ENCODE peak calls at places on chromosomes 11 and 22, in six cellular contexts. C is bronchial epithelial cell, V is ovary, W is cardiac fibroblast, J is A549, S is dorsolateral prefrontal cortex. B is an unnamed sample.

GRCh38 chr22:49575703-49576081 is 252.0 kb downstream of the BRD1 start:
- DNase-seq in C (no peak), V (no peak), W (no peak), J (no peak), S (peak), B (no peak)

GRCh38 chr11:75328426-75329277 is 22.8 kb downstream of the ARRB1 start:
- DNase-seq in C (peak), V (peak), W (peak), J (peak), S (peak), B (no peak)

GRCh38 chr11:122981388-122982264 is at the start of gene BSX:
- DNase-seq in C (peak), V (no peak), W (peak), J (no peak), S (no peak), B (no peak)

GRCh38 chr11:16402654-16403447 is 46.5 kb upstream of the SOX6 start:
- DNase-seq in C (no peak), V (no peak), W (no peak), J (no peak), S (peak), B (no peak)

GRCh38 chr11:45872513-45873356 is 12.7 kb upstream of the MAPK8IP1 start:
- DNase-seq in C (peak), V (no peak), W (peak), J (peak), S (peak), B (no peak)

GRCh38 chr11:47204633-47204989 is 10.2 kb upstream of the DDB2 start:
- DNase-seq in C (peak), V (no peak), W (peak), J (peak), S (peak), B (no peak)

GRCh38 chr11:125517116-125517804 is 21.2 kb upstream of the FEZ1 start:
- DNase-seq in C (no peak), V (peak), W (peak), J (no peak), S (peak), B (no peak)

GRCh38 chr11:19245351-19245750 is 4.6 kb upstream of the E2F8 start:
- DNase-seq in C (no peak), V (no peak), W (no peak), J (no peak), S (no peak), B (no peak)

GRCh38 chr11:76672431-76673163 is 2.0 kb upstream of the LRRC32 start:
- DNase-seq in C (no peak), V (no peak), W (no peak), J (no peak), S (no peak), B (peak)

GRCh38 chr11:111253131-111253530 is 7.6 kb downstream of the POU2AF2 start:
- DNase-seq in C (no peak), V (no peak), W (no peak), J (no peak), S (no peak), B (no peak)

GRCh38 chr11:81000334-81001100 is 1559.7 kb upstream of the TENM4 start:
- DNase-seq in C (peak), V (no peak), W (no peak), J (no peak), S (no peak), B (no peak)

GRCh38 chr22:49883294-49883640 is 29.6 kb downstream of the ZBED4 start:
- DNase-seq in C (no peak), V (no peak), W (peak), J (no peak), S (no peak), B (no peak)

GRCh38 chr11:130653838-130654601 is 205.6 kb downstream of the ADAMTS15 start:
- DNase-seq in C (no peak), V (peak), W (peak), J (no peak), S (no peak), B (no peak)

GRCh38 chr11:128964463-128964930 is 21.8 kb upstream of the TP53AIP1 start:
- DNase-seq in C (no peak), V (no peak), W (no peak), J (no peak), S (no peak), B (no peak)

GRCh38 chr11:117183724-117184349 is 5.3 kb downstream of the SIDT2 start:
- DNase-seq in C (no peak), V (no peak), W (no peak), J (no peak), S (peak), B (no peak)

GRCh38 chr11:16963316-16963876 is 50.8 kb downstream of the PLEKHA7 start:
- DNase-seq in C (no peak), V (no peak), W (no peak), J (no peak), S (no peak), B (no peak)

GRCh38 chr11:106990322-106990721 is 28.0 kb downstream of the GUCY1A2 start:
- DNase-seq in C (no peak), V (no peak), W (no peak), J (no peak), S (peak), B (no peak)

GRCh38 chr11:128417607-128418324 is 169.6 kb downstream of the ETS1 start:
- DNase-seq in C (peak), V (no peak), W (peak), J (no peak), S (no peak), B (no peak)

GRCh38 chr11:64759131-64759721 is 548 bp downstream of the PYGM start:
- DNase-seq in C (no peak), V (peak), W (no peak), J (no peak), S (no peak), B (no peak)

GRCh38 chr22:25061605-25062377 is 109.3 kb downstream of the KIAA1671 start:
- DNase-seq in C (peak), V (no peak), W (no peak), J (no peak), S (no peak), B (no peak)

GRCh38 chr11:9109858-9110731 is 18.7 kb upstream of the SCUBE2 start:
- DNase-seq in C (peak), V (no peak), W (no peak), J (no peak), S (no peak), B (no peak)

GRCh38 chr11:33635161-33635560 is 65.5 kb downstream of the C11orf91 start:
- DNase-seq in C (peak), V (no peak), W (peak), J (no peak), S (peak), B (no peak)

GRCh38 chr11:93653566-93653965 is 7.9 kb upstream of the CEP295 start:
- DNase-seq in C (no peak), V (no peak), W (no peak), J (no peak), S (no peak), B (no peak)

GRCh38 chr11:35085766-35086165 is 53.2 kb upstream of the CD44 start:
- DNase-seq in C (no peak), V (no peak), W (peak), J (no peak), S (no peak), B (no peak)

GRCh38 chr22:49268924-49269323 is 558.7 kb downstream of the BRD1 start:
- DNase-seq in C (no peak), V (no peak), W (no peak), J (no peak), S (no peak), B (no peak)

GRCh38 chr22:40665312-40665711 is 14.0 kb upstream of the MCHR1 start:
- DNase-seq in C (no peak), V (peak), W (no peak), J (no peak), S (peak), B (no peak)

GRCh38 chr11:107526197-107526596 is 39.3 kb downstream of the ALKBH8 start:
- DNase-seq in C (no peak), V (no peak), W (no peak), J (no peak), S (no peak), B (no peak)

GRCh38 chr22:38718414-38718813 is 12.7 kb downstream of the GTPBP1 start:
- DNase-seq in C (peak), V (peak), W (peak), J (peak), S (peak), B (no peak)

GRCh38 chr11:112270551-112271180 is 10.0 kb upstream of the PLET1 start:
- DNase-seq in C (no peak), V (no peak), W (no peak), J (no peak), S (no peak), B (no peak)

GRCh38 chr11:134282121-134283045 is 6.2 kb downstream of the GLB1L3 start:
- DNase-seq in C (peak), V (no peak), W (no peak), J (no peak), S (no peak), B (no peak)

GRCh38 chr11:44377914-44378321 is 68.0 kb upstream of the ALX4 start:
- DNase-seq in C (no peak), V (no peak), W (no peak), J (no peak), S (no peak), B (no peak)

GRCh38 chr22:45082795-45083194 is 73.0 kb upstream of the PHF21B start:
- DNase-seq in C (no peak), V (no peak), W (peak), J (no peak), S (no peak), B (no peak)

DNA sequence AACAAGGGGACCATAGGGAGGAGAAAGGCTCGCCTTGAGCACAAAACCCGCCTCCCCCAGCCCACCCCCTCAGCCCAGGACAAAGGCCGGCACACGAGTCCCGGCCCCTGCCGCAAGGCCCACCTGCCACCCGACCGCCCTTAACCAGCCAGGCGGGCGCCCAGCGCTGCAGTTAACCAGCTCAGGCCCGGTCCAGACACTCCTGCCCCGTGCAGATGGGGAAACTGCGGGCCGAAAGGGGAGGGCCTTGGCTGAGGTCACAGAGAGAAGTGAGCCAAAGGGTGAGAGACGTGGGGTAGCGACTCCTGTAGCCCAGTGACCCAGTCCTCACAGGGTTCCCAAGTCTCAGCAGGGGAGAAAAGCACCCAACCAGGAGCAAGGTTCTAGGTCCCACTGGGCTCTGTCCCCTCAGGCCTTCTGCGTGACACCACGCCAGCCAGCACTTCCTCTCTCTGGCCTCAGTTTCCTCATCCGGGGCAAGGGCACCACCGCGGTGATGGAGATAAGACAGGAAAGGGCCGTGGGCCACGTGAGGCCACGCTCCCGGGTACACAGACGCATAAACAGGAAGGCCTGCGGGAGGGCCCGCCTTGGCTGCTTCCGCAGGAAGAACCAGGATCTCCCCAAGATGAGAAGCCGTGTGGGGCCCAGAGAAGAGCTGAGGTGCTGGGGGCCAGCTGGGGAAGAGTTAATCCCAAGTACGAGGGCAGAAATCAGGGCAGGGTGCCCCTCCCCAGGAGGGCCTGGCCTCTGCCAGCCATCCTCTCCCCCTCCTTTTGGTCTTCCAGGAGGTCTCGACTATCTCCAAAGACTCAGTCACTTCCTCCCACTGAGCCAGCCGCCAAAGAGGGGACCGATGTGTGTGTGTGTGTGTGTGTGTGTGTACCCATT is 1.8 kb downstream of the MFNG start:
- DNase-seq in C (no peak), V (no peak), W (no peak), J (no peak), S (peak), B (peak)
- H3K4me3 ChIP-seq in C (no peak), V (no peak), W (no peak), J (no peak), S (no peak), B (peak)

DNA sequence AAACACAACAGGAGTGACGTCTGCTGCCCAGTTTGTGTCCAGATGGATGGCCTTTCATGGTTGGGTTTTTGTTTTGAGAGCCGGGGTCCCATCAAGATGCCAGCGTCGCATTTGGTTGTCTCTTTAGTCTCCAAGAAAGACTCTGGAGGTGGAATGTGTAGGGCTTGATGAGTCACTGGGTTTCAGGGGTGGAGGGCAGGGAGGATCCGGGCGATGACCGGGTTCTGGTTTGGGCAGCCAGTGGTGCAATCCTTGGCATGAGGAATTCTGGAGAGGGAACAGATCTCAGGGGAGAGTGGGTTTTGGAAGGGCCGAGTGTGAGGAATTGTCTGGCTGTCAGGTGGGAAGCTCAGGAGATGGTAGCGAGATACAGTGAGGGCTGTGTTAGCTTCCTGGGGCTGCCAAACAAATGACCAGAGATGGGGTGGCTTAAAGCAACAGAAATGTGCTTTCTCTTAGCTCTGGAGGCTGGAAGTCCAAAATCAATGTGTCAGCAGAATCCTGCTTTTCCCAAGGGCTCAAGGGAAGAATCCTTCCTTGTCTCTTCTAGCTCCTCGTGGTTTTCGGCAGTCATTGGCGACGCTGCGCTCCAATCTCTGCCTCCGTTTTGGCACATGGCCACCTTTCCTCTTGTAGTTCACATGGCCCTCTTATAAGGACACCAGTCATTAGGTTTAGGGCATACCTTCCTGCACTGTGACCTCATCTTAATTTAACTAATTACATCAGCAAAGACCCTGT is 26.4 kb upstream of the PPFIA1 start:
- DNase-seq in C (peak), V (no peak), W (peak), J (peak), S (no peak), B (no peak)
- TF ChIP-seq CTCF in C (no peak), V (no peak), W (no peak), J (no peak), S (no peak), B (no peak)

GRCh38 chr11:121237686-121238658 is 54.6 kb upstream of the SC5D start:
- DNase-seq in C (peak), V (no peak), W (peak), J (no peak), S (no peak), B (no peak)

GRCh38 chr11:121235057-121235456 is 57.5 kb upstream of the SC5D start:
- DNase-seq in C (no peak), V (no peak), W (no peak), J (no peak), S (no peak), B (no peak)

GRCh38 chr11:121240650-121241299 is 51.8 kb upstream of the SC5D start:
- DNase-seq in C (no peak), V (no peak), W (no peak), J (no peak), S (no peak), B (no peak)

GRCh38 chr11:121231576-121232278 is 60.8 kb upstream of the SC5D start:
- DNase-seq in C (no peak), V (no peak), W (no peak), J (no peak), S (no peak), B (no peak)

DNA sequence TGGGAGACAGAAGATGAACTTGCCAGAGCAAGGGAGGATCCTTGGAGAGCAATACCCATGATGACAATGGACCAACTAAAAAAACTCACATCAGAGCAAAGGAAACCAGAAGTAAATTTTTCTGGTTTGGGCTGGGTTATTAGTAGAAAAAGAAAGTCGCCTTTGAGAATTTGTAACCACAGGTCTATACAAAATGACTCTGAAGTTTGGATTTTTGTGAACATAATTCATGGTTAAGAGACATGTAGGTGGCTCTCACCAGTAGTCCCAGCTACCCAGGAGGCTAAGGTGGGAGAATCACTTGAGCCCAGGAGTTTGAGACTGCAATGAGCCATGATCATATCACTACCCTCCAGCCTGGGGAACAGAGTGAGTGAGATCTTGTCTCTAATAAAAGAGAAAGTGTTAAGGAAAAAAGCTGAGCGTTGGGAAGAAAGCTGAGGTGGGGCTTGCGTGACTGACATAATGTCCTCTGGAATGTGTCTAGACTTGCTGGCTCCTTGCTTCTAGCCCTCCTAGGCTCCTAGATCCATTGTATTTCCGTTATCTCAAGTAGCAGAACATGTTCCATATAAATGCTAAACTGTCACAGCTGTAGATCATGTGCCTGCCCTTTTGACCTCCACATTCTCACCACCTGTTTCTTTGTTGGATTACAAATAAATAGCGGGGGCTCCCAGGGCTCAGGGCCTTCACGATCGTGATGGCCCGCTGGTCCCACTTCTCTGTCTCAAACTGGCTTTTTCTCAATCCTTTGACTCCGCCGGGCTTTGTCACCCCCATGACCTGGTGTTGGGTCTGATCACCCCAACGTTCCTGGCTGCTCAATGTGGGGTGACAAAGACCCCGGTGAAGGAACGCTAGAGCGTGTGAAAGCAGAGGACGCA is 56.2 kb upstream of the SC5D start:
- DNase-seq in C (peak), V (no peak), W (peak), J (no peak), S (no peak), B (peak)
- H3K4me3 ChIP-seq in C (no peak), V (no peak), W (no peak), J (no peak), S (no peak), B (peak)

GRCh38 chr11:7657306-7658025 is 15.8 kb downstream of the CYB5R2 start:
- DNase-seq in C (peak), V (peak), W (peak), J (peak), S (peak), B (no peak)
- TF ChIP-seq CTCF in C (peak), V (peak), W (peak), J (peak), S (peak), B (peak)

GRCh38 chr22:30198152-30198845 is 48.3 kb downstream of the LIF start:
- DNase-seq in C (no peak), V (no peak), W (peak), J (no peak), S (no peak), B (no peak)

GRCh38 chr22:30196867-30197336 is 49.7 kb downstream of the LIF start:
- DNase-seq in C (no peak), V (no peak), W (no peak), J (no peak), S (no peak), B (no peak)

GRCh38 chr22:30195245-30196140 is 51.1 kb downstream of the LIF start:
- DNase-seq in C (peak), V (no peak), W (peak), J (no peak), S (no peak), B (no peak)

GRCh38 chr22:30197389-30197788 is 49.2 kb downstream of the LIF start:
- DNase-seq in C (no peak), V (no peak), W (no peak), J (no peak), S (no peak), B (no peak)

DNA sequence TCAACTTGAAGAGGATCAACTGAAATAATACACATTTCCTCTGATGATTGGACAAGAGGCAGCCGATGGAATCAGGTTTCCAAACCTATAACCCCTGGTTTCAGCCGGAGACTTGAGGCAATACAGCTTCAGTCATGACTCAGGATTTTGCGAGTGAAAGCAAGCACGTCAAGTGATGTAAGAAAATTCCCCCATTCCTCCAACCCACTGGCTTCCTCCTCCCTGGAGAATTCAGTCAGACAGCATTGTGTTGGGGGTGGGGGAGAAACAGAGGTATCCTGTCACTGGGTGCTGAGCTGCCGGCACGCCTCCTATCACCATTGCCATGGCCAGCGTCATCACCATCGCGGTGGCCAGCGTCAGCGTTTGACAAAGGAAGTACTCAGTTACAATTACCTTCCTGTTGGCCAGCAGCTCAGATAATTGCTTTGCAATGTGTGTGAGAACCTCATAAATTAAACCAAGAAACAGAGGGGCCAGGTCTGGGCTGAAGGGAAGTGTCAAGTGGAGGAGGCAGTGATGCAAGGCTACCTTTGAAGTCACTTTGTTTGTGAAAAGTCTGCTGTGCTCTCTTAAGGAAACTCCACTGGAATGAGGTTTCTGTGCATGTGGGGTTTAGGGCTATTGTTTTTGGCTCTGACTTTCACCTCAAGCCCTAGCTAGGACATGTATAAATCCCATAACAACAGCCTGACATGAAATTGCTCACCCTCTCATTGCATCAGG is 50.3 kb downstream of the LIF start:
- DNase-seq in C (peak), V (peak), W (peak), J (peak), S (no peak), B (no peak)
- H3K4me3 ChIP-seq in C (no peak), V (no peak), W (no peak), J (no peak), S (no peak), B (no peak)